ENCODE peak calls at places on chromosome 7, in eight cellular contexts. K is B cell, S is memory B cell, I is left cardiac atrium, N is HT1080, E is posterior cingulate gyrus, W is upper lobe of right lung, V is right atrium auricular region. B is an unnamed sample.

GRCh38 chr7:116180302-116180701 is 30.0 kb upstream of the TES start:
- DNase-seq in K (peak; percentile 61), S (no peak), I (no peak), N (peak; percentile 44), E (no peak), W (no peak), V (no peak), B (no peak)

GRCh38 chr7:102024005-102024768 is 206.8 kb downstream of the CUX1 start:
- DNase-seq in K (no peak), S (no peak), I (no peak), N (no peak), E (no peak), W (no peak), V (no peak), B (no peak)

GRCh38 chr7:81600608-81601007 is 169.2 kb downstream of the HGF start:
- DNase-seq in K (no peak), S (no peak), I (no peak), N (peak; percentile 58), E (no peak), W (no peak), V (no peak), B (no peak)

GRCh38 chr7:26365077-26365896 is 73.6 kb downstream of the SNX10 start:
- DNase-seq in K (peak; percentile 85), S (peak; percentile 56), I (no peak), N (peak; percentile 61), E (no peak), W (no peak), V (no peak), B (peak; percentile 44)

GRCh38 chr7:81871606-81872265 is 101.9 kb upstream of the HGF start:
- DNase-seq in K (no peak), S (no peak), I (no peak), N (no peak), E (no peak), W (no peak), V (no peak), B (no peak)

GRCh38 chr7:66700633-66701131 is 39.9 kb upstream of the RABGEF1 start:
- DNase-seq in K (no peak), S (no peak), I (no peak), N (no peak), E (no peak), W (no peak), V (no peak), B (no peak)

GRCh38 chr7:158827411-158828342 is 1.6 kb downstream of the ESYT2 start:
- DNase-seq in K (peak; percentile 39), S (no peak), I (no peak), N (no peak), E (no peak), W (no peak), V (no peak), B (no peak)

GRCh38 chr7:134905375-134905774 is 80.9 kb upstream of the AGBL3 start:
- DNase-seq in K (no peak), S (no peak), I (peak; percentile 73), N (peak; percentile 85), E (no peak), W (no peak), V (peak; percentile 80), B (peak; percentile 68)

GRCh38 chr7:134669845-134670373 is 23.3 kb downstream of the BPGM start:
- DNase-seq in K (peak; percentile 35), S (no peak), I (peak; percentile 62), N (peak; percentile 98), E (no peak), W (no peak), V (peak; percentile 62), B (no peak)

GRCh38 chr7:69992938-69993337 is 394.7 kb downstream of the AUTS2 start:
- DNase-seq in K (peak; percentile 9), S (no peak), I (no peak), N (no peak), E (no peak), W (no peak), V (no peak), B (no peak)

GRCh38 chr7:45687185-45687560 is 113.0 kb downstream of the ADCY1 start:
- DNase-seq in K (no peak), S (no peak), I (no peak), N (no peak), E (no peak), W (peak; percentile 19), V (peak; percentile 38), B (no peak)

B was measured in uterus.